ENCODE peak calls at places on chromosomes 3 and 15, in eight cellular contexts. One of them, this sample, is unnamed.

GRCh38 chr3:44890258-44890657 is 15.8 kb downstream of the TGM4 start:
- DNase-seq in foreskin fibroblast: peak; percentile 61
- DNase-seq in cardiac fibroblast: no peak
- DNase-seq in dorsolateral prefrontal cortex: no peak
- DNase-seq in brain microvascular endothelial cell: no peak
- DNase-seq in cardiac muscle cell: peak; percentile 47
- DNase-seq in transverse colon: no peak
- DNase-seq in sigmoid colon: no peak
- DNase-seq in this sample: no peak

GRCh38 chr3:112377418-112378071 is 44.6 kb downstream of the CD200 start:
- DNase-seq in foreskin fibroblast: peak; percentile 10
- DNase-seq in sigmoid colon: no peak
- DNase-seq in brain microvascular endothelial cell: peak; percentile 76
- DNase-seq in cardiac muscle cell: no peak
- DNase-seq in dorsolateral prefrontal cortex: no peak
- DNase-seq in cardiac fibroblast: peak; percentile 73
- DNase-seq in transverse colon: no peak
- DNase-seq in this sample: no peak

GRCh38 chr3:31629054-31629453 is 96.3 kb downstream of the STT3B start:
- DNase-seq in brain microvascular endothelial cell: no peak
- DNase-seq in foreskin fibroblast: no peak
- DNase-seq in transverse colon: no peak
- DNase-seq in dorsolateral prefrontal cortex: no peak
- DNase-seq in cardiac muscle cell: no peak
- DNase-seq in cardiac fibroblast: no peak
- DNase-seq in sigmoid colon: no peak
- DNase-seq in this sample: no peak

GRCh38 chr3:117681619-117682018 is 972.0 kb downstream of the TUSC7 start:
- DNase-seq in sigmoid colon: no peak
- DNase-seq in foreskin fibroblast: peak; percentile 78
- DNase-seq in dorsolateral prefrontal cortex: no peak
- DNase-seq in cardiac muscle cell: no peak
- DNase-seq in cardiac fibroblast: peak; percentile 76
- DNase-seq in transverse colon: no peak
- DNase-seq in brain microvascular endothelial cell: peak; percentile 51
- DNase-seq in this sample: no peak

GRCh38 chr3:69385723-69386483 is at the start of gene FRMD4B:
- DNase-seq in dorsolateral prefrontal cortex: peak; percentile 92
- DNase-seq in cardiac muscle cell: peak; percentile 68
- DNase-seq in foreskin fibroblast: peak; percentile 62
- DNase-seq in cardiac fibroblast: peak; percentile 17
- DNase-seq in transverse colon: peak; percentile 65
- DNase-seq in sigmoid colon: peak; percentile 84
- DNase-seq in brain microvascular endothelial cell: no peak
- DNase-seq in this sample: peak; percentile 27

GRCh38 chr3:161049683-161050248 is 55.4 kb downstream of the B3GALNT1 start:
- DNase-seq in cardiac fibroblast: no peak
- DNase-seq in sigmoid colon: no peak
- DNase-seq in brain microvascular endothelial cell: no peak
- DNase-seq in transverse colon: no peak
- DNase-seq in dorsolateral prefrontal cortex: no peak
- DNase-seq in cardiac muscle cell: no peak
- DNase-seq in foreskin fibroblast: no peak
- DNase-seq in this sample: no peak

GRCh38 chr3:24945575-24945974 is 450.9 kb upstream of the THRB start:
- DNase-seq in sigmoid colon: no peak
- DNase-seq in foreskin fibroblast: no peak
- DNase-seq in cardiac fibroblast: no peak
- DNase-seq in transverse colon: no peak
- DNase-seq in brain microvascular endothelial cell: no peak
- DNase-seq in dorsolateral prefrontal cortex: no peak
- DNase-seq in cardiac muscle cell: no peak
- DNase-seq in this sample: peak; percentile 77

GRCh38 chr3:127090218-127091160 is 102.4 kb upstream of the PRR23E start:
- DNase-seq in cardiac fibroblast: no peak
- DNase-seq in brain microvascular endothelial cell: no peak
- DNase-seq in dorsolateral prefrontal cortex: no peak
- DNase-seq in transverse colon: no peak
- DNase-seq in sigmoid colon: no peak
- DNase-seq in foreskin fibroblast: no peak
- DNase-seq in cardiac muscle cell: no peak
- DNase-seq in this sample: no peak

GRCh38 chr3:14876942-14877341 is 58.2 kb downstream of the FGD5 start:
- DNase-seq in foreskin fibroblast: peak; percentile 69
- DNase-seq in sigmoid colon: peak; percentile 64
- DNase-seq in dorsolateral prefrontal cortex: no peak
- DNase-seq in brain microvascular endothelial cell: peak; percentile 33
- DNase-seq in cardiac fibroblast: no peak
- DNase-seq in transverse colon: peak; percentile 87
- DNase-seq in cardiac muscle cell: no peak
- DNase-seq in this sample: peak; percentile 72

GRCh38 chr15:63826513-63826912 is 7.2 kb downstream of the HERC1 start:
- DNase-seq in transverse colon: no peak
- DNase-seq in brain microvascular endothelial cell: peak; percentile 52
- DNase-seq in cardiac fibroblast: peak; percentile 50
- DNase-seq in cardiac muscle cell: peak; percentile 20
- DNase-seq in dorsolateral prefrontal cortex: no peak
- DNase-seq in foreskin fibroblast: peak; percentile 51
- DNase-seq in sigmoid colon: no peak
- DNase-seq in this sample: no peak

GRCh38 chr3:13619661-13620230 is 70.8 kb downstream of the FBLN2 start:
- DNase-seq in sigmoid colon: no peak
- DNase-seq in brain microvascular endothelial cell: no peak
- DNase-seq in foreskin fibroblast: no peak
- DNase-seq in dorsolateral prefrontal cortex: no peak
- DNase-seq in cardiac muscle cell: no peak
- DNase-seq in cardiac fibroblast: no peak
- DNase-seq in transverse colon: no peak
- DNase-seq in this sample: no peak

DNA sequence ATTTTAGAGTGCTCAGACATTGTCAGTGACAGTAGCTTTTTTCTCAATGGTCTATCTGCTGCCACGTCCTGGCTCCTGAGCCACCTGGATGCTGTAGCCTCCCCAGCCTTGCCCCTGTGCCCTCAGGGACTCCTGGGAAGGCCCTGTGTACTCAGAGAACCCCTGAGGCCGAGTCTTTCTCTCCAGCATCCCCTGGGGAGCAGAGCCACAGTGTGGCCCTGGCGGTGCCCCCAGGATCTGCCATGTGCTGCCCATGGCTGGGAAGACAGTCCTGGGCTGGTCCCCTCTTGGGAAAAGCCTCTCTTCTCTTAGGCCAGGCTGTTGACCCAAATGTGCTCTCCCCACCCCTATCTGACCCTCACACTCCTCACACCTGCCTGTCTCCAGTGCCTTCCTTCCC is 5.0 kb downstream of the MYD88 start:
- DNase-seq in cardiac fibroblast: no peak
- DNase-seq in transverse colon: no peak
- DNase-seq in dorsolateral prefrontal cortex: no peak
- DNase-seq in foreskin fibroblast: no peak
- DNase-seq in sigmoid colon: no peak
- DNase-seq in brain microvascular endothelial cell: no peak
- DNase-seq in cardiac muscle cell: no peak
- DNase-seq in this sample: no peak
- H3K4me3 ChIP-seq in cardiac fibroblast: no peak overlapping the region
- H3K4me3 ChIP-seq in transverse colon: no peak overlapping the region
- H3K4me3 ChIP-seq in dorsolateral prefrontal cortex: no peak overlapping the region
- H3K4me3 ChIP-seq in foreskin fibroblast: no peak overlapping the region
- H3K4me3 ChIP-seq in sigmoid colon: no peak overlapping the region
- H3K4me3 ChIP-seq in brain microvascular endothelial cell: no peak overlapping the region
- H3K4me3 ChIP-seq in cardiac muscle cell: no peak overlapping the region
- H3K4me3 ChIP-seq in this sample: no peak overlapping the region

GRCh38 chr15:25795712-25796111 is 67.4 kb downstream of the ATP10A start:
- DNase-seq in sigmoid colon: no peak
- DNase-seq in brain microvascular endothelial cell: no peak
- DNase-seq in foreskin fibroblast: no peak
- DNase-seq in cardiac fibroblast: no peak
- DNase-seq in cardiac muscle cell: no peak
- DNase-seq in dorsolateral prefrontal cortex: no peak
- DNase-seq in transverse colon: no peak
- DNase-seq in this sample: no peak

GRCh38 chr15:25795061-25795460 is 68.1 kb downstream of the ATP10A start:
- DNase-seq in sigmoid colon: no peak
- DNase-seq in brain microvascular endothelial cell: no peak
- DNase-seq in cardiac muscle cell: no peak
- DNase-seq in dorsolateral prefrontal cortex: no peak
- DNase-seq in foreskin fibroblast: no peak
- DNase-seq in cardiac fibroblast: no peak
- DNase-seq in transverse colon: no peak
- DNase-seq in this sample: no peak

GRCh38 chr15:25797035-25797434 is 66.1 kb downstream of the ATP10A start:
- DNase-seq in cardiac muscle cell: no peak
- DNase-seq in brain microvascular endothelial cell: no peak
- DNase-seq in foreskin fibroblast: peak; percentile 28
- DNase-seq in cardiac fibroblast: no peak
- DNase-seq in transverse colon: no peak
- DNase-seq in dorsolateral prefrontal cortex: no peak
- DNase-seq in sigmoid colon: no peak
- DNase-seq in this sample: no peak

GRCh38 chr15:25797511-25798206 is 65.5 kb downstream of the ATP10A start:
- DNase-seq in cardiac fibroblast: peak; percentile 38
- DNase-seq in cardiac muscle cell: no peak
- DNase-seq in dorsolateral prefrontal cortex: no peak
- DNase-seq in sigmoid colon: no peak
- DNase-seq in foreskin fibroblast: peak; percentile 60
- DNase-seq in transverse colon: no peak
- DNase-seq in brain microvascular endothelial cell: no peak
- DNase-seq in this sample: no peak

DNA sequence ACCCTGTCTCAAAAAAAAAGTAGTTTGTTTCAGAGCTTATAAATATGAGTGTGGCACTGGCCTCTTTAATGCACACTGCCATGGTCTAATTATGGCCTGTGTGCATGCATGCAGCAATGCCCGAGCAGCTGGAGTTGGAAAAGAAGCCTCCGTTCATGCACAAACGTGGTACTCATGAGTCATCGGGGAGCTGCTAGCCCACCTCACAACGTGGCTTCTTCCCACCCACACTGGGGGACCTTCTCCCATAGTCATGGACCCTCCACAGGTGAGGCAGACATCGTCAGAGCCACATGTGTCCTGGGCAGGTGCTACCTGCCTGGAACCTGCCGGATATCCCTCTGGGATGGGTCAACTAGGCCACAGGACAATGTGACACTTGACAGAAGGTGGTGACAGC is 66.7 kb downstream of the ATP10A start:
- DNase-seq in cardiac muscle cell: no peak
- DNase-seq in dorsolateral prefrontal cortex: no peak
- DNase-seq in transverse colon: no peak
- DNase-seq in sigmoid colon: no peak
- DNase-seq in brain microvascular endothelial cell: no peak
- DNase-seq in foreskin fibroblast: no peak
- DNase-seq in cardiac fibroblast: no peak
- DNase-seq in this sample: no peak
- TF ChIP-seq CTCF in cardiac muscle cell: no peak
- TF ChIP-seq CTCF in dorsolateral prefrontal cortex: no peak
- TF ChIP-seq CTCF in transverse colon: no peak
- TF ChIP-seq CTCF in sigmoid colon: no peak
- TF ChIP-seq CTCF in brain microvascular endothelial cell: no peak
- TF ChIP-seq CTCF in foreskin fibroblast: no peak
- TF ChIP-seq CTCF in cardiac fibroblast: no peak
- TF ChIP-seq CTCF in this sample: no peak

GRCh38 chr15:57592836-57593420 is 1.2 kb downstream of the MYZAP start:
- DNase-seq in transverse colon: no peak
- DNase-seq in foreskin fibroblast: no peak
- DNase-seq in brain microvascular endothelial cell: no peak
- DNase-seq in sigmoid colon: no peak
- DNase-seq in dorsolateral prefrontal cortex: no peak
- DNase-seq in cardiac fibroblast: no peak
- DNase-seq in cardiac muscle cell: no peak
- DNase-seq in this sample: no peak
- H3K4me3 ChIP-seq in transverse colon: no peak overlapping the region
- H3K4me3 ChIP-seq in foreskin fibroblast: no peak overlapping the region
- H3K4me3 ChIP-seq in brain microvascular endothelial cell: no peak overlapping the region
- H3K4me3 ChIP-seq in sigmoid colon: peak overlapping the region; percentile 75
- H3K4me3 ChIP-seq in dorsolateral prefrontal cortex: peak overlapping the region; percentile 50
- H3K4me3 ChIP-seq in cardiac fibroblast: no peak overlapping the region
- H3K4me3 ChIP-seq in cardiac muscle cell: peak overlapping the region; percentile 51
- H3K4me3 ChIP-seq in this sample: no peak overlapping the region

DNA sequence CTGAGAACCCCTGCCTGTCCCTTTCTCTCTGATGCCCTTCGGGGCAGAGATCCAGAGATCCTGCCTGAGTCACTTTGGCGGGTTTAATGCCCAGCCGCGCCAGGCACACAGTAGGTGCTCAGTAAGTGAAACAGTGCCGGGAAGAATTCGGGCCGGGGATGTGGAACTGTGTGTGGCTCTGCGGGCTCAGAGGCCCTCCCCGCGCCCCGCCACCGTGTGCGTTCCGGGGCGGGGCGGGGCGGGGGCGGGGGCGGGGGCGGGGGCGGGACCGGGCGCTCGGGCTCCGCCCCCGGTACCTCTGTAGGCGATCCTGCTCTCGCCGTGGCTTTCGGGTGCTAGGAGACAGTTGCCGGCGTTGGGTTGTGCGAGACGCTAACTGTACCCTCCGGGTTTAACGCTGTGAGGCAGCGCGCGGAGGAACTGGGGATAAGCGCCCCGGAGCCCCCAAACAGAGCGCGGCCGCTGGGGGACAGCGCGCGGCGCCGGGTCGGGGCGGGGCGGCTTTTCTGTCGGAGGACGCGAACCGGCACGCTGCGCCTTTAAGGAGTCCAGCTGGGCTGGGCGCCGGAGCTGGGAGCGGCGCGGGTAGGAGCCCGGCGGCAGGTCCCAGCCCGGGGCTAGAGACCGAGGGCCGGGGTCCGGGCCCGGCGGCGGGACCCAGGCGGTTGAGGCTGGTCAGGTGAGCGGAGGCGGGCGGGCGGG is at the start of gene ABHD6:
- DNase-seq in brain microvascular endothelial cell: peak; percentile 57
- DNase-seq in transverse colon: peak; percentile 82
- DNase-seq in foreskin fibroblast: peak; percentile 87
- DNase-seq in cardiac muscle cell: peak; percentile 88
- DNase-seq in sigmoid colon: peak; percentile 89
- DNase-seq in cardiac fibroblast: peak; percentile 70
- DNase-seq in dorsolateral prefrontal cortex: peak; percentile 65
- DNase-seq in this sample: no peak
- TF ChIP-seq CTCF in brain microvascular endothelial cell: no peak
- TF ChIP-seq CTCF in transverse colon: no peak
- TF ChIP-seq CTCF in foreskin fibroblast: no peak
- TF ChIP-seq CTCF in cardiac muscle cell: peak; percentile 27
- TF ChIP-seq CTCF in sigmoid colon: no peak
- TF ChIP-seq CTCF in cardiac fibroblast: peak; percentile 9
- TF ChIP-seq CTCF in dorsolateral prefrontal cortex: peak; percentile 72
- TF ChIP-seq CTCF in this sample: peak; percentile 44

DNA sequence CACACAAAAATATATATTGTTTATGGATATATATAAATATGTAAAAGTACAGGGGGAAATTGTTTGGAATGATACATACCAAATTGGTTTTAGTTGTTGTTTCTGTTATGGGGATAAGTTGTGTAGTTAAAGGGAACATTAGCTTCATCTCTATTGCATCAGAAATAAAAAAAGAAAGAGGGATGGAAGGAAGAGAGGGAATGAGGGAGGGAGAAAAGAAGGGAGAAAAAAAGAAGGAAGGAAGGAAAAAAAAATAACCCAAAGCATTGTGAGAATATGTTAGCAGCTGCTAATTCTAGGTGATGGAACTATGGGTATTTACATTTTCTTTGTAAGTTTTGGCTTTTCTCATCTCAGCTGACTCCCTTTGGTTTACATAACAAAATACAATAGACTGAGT is 1.3 kb downstream of the CCR8 start:
- DNase-seq in transverse colon: no peak
- DNase-seq in cardiac fibroblast: no peak
- DNase-seq in cardiac muscle cell: no peak
- DNase-seq in sigmoid colon: no peak
- DNase-seq in foreskin fibroblast: no peak
- DNase-seq in brain microvascular endothelial cell: no peak
- DNase-seq in dorsolateral prefrontal cortex: no peak
- DNase-seq in this sample: no peak
- H3K4me3 ChIP-seq in transverse colon: no peak overlapping the region
- H3K4me3 ChIP-seq in cardiac fibroblast: no peak overlapping the region
- H3K4me3 ChIP-seq in cardiac muscle cell: no peak overlapping the region
- H3K4me3 ChIP-seq in sigmoid colon: no peak overlapping the region
- H3K4me3 ChIP-seq in foreskin fibroblast: no peak overlapping the region
- H3K4me3 ChIP-seq in brain microvascular endothelial cell: no peak overlapping the region
- H3K4me3 ChIP-seq in dorsolateral prefrontal cortex: no peak overlapping the region
- H3K4me3 ChIP-seq in this sample: no peak overlapping the region

This sample was measured in LNCaP clone FGC.